ENCODE peak calls at places on chromosomes 4 and X, in eight cellular contexts. Z is lower lobe of right lung; J is Karpas-422; C is HCT116; T is thyroid gland; W is lung; B is CD8-positive, alpha-beta memory T cell; I is MG63. L is an unnamed sample.

GRCh38 chrX:134642394-134642793 is 15.9 kb downstream of the PLAC1 start:
- DNase-seq in J (no peak), W (no peak), I (no peak), C (no peak), T (no peak), Z (no peak), B (no peak), L (no peak)

GRCh38 chrX:109889289-109890006 is 113.5 kb upstream of the TMEM164 start:
- DNase-seq in J (peak; percentile 47), I (peak; percentile 15), T (no peak), B (no peak), W (no peak), C (no peak), Z (no peak), L (no peak)

GRCh38 chrX:153636716-153637115 is 10.3 kb upstream of the DUSP9 start:
- DNase-seq in C (no peak), I (no peak), W (no peak), J (no peak), B (no peak), T (no peak), Z (no peak), L (no peak)

GRCh38 chrX:40152173-40152705 is 54.5 kb upstream of the BCOR start:
- DNase-seq in B (peak; percentile 49), T (no peak), W (no peak), C (no peak), J (no peak), I (no peak), Z (peak; percentile 59), L (peak; percentile 75)

GRCh38 chr4:8055206-8055605 is 103.4 kb downstream of the ABLIM2 start:
- DNase-seq in J (no peak), C (no peak), I (no peak), Z (no peak), W (no peak), B (no peak), T (no peak), L (no peak)

GRCh38 chr4:26320159-26320452 is 708 bp upstream of the RBPJ start:
- DNase-seq in B (peak; percentile 61), C (no peak), Z (no peak), J (peak; percentile 85), W (no peak), I (no peak), T (no peak), L (no peak)

GRCh38 chr4:124111922-124112321 is 600.6 kb downstream of the ANKRD50 start:
- DNase-seq in C (peak; percentile 59), I (no peak), J (peak; percentile 63), B (no peak), T (no peak), Z (no peak), W (no peak), L (no peak)

GRCh38 chrX:74343970-74344622 is 40.1 kb downstream of the ZCCHC13 start:
- DNase-seq in I (peak; percentile 82), T (peak; percentile 57), C (peak; percentile 77), W (peak; percentile 71), B (peak; percentile 42), J (peak; percentile 88), Z (no peak), L (no peak)

GRCh38 chr4:133624744-133625143 is 475.6 kb downstream of the PCDH10 start:
- DNase-seq in Z (no peak), T (peak; percentile 3), I (no peak), B (no peak), J (no peak), C (no peak), W (no peak), L (no peak)

GRCh38 chr4:338759-339097 is 1.1 kb downstream of the ZNF141 start:
- DNase-seq in I (no peak), W (no peak), Z (no peak), B (no peak), C (no peak), T (no peak), J (no peak), L (no peak)

GRCh38 chr4:336893-337142 is 796 bp upstream of the ZNF141 start:
- DNase-seq in Z (no peak), I (no peak), T (peak; percentile 59), B (no peak), J (no peak), C (no peak), W (no peak), L (no peak)

GRCh38 chr4:336099-336892 is 1.3 kb upstream of the ZNF141 start:
- DNase-seq in W (no peak), B (peak; percentile 11), J (no peak), C (no peak), Z (peak; percentile 52), I (no peak), T (peak; percentile 52), L (peak; percentile 82)

GRCh38 chr4:337143-337931 is at the start of gene ZNF141:
- DNase-seq in J (peak; percentile 96), I (peak; percentile 80), W (peak; percentile 97), B (peak; percentile 93), T (peak; percentile 98), C (no peak), Z (peak; percentile 95), L (peak; percentile 98)

DNA sequence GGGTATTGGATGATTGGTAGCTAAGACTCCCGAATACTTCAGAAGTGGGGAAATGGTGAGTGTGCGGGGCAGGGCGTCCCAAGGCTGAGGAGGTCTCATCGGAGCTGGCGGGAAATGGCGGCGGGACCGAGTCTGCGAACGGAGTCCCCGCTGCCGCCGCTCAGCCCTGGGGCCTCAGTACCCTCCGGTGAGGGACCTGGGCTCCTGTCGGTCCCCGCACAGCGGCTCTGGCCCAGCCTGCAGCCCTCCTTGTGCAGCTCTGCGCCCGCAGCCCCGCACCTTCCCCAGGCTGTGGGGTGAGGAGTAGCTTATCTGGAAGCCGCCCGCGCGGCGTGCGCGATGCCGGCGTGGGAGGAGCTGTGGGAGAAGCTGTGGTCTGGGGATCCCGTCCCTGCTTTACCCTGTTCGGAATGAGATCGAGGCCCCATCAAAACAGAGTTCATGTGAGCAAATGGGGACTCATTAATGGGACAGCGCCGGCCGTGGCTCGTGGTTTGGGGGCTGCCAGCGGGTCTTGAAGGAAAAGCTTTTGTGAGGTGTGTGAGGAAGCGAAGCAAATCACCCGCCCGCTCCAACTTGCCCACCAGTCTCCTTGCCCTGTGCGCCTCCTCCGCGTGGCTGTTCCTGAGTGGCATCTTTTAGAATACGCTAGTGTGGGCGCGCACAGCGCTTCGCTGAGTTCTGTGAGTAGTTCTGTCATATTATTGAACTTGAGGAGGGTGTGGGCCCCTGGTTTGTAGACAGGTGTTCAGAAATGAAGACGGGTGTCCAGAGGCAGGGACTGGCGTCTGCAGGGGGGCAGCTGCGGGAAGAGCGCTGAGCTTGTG is 531 bp downstream of the ZNF141 start:
- DNase-seq in T (peak; percentile 43), C (no peak), Z (peak; percentile 74), W (peak; percentile 49), B (no peak), I (peak; percentile 9), J (peak; percentile 58), L (peak; percentile 86)
- H3K9me3 ChIP-seq in T (no peaks in the 10 kb centered on the region), C (peaks cover 7% of the 10 kb centered on the region), Z (peaks cover 32% of the 10 kb centered on the region), W (peaks cover 1% of the 10 kb centered on the region), B (peaks cover 32% of the 10 kb centered on the region), I (no peaks in the 10 kb centered on the region), J (peaks cover 37% of the 10 kb centered on the region), L (no peaks in the 10 kb centered on the region)

DNA sequence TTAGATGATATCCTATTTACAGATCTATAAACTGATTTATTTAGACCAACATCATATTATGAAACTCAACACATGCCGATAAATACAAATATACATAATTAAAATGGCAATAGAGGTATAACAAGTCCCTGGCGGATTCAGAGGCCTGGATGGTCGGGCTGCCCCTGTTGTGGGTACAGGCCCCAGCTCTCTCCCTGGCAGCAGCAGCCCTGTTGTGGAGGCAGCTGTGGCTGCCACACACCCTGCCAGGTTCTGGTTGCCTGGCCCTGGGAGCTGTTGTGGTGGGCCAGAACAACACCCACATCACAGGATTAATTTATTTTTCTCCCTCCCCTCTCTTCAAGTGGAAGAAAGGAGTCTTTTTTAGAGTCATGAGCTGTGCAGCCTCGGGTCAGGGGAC is 12.1 kb upstream of the TCEAL2 start:
- DNase-seq in J (no peak), C (no peak), W (no peak), B (no peak), I (no peak), Z (no peak), T (no peak), L (no peak)
- H3K9me3 ChIP-seq in J (no peaks in the 10 kb centered on the region), C (no peaks in the 10 kb centered on the region), W (peaks cover 7% of the 10 kb centered on the region), B (no peaks in the 10 kb centered on the region), I (no peaks in the 10 kb centered on the region), Z (no peaks in the 10 kb centered on the region), T (no peaks in the 10 kb centered on the region), L (no peaks in the 10 kb centered on the region)

DNA sequence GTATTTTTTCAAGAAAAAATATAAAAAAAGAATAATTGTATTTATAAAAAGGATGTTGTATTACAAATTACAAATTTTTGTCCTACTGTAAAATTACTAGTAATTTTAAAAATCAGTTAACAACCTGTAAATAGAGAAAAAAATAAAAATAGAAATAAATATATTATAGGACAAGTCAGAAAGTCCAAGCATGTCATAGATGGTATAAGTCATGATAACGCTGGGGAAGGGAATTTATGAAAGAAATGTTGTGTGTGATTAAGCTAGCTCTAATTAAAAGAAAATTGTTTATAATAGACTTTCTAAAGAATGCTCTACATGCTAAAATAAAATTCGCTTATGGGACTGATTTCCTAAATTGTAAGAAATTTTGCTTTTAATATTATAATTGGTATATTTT is 2329.9 kb downstream of the ARAP2 start:
- DNase-seq in T (no peak), I (no peak), C (no peak), W (no peak), J (no peak), B (no peak), Z (no peak), L (no peak)
- H3K9me3 ChIP-seq in T (no peaks in the 10 kb centered on the region), I (no peaks in the 10 kb centered on the region), C (peaks cover 8% of the 10 kb centered on the region), W (no peaks in the 10 kb centered on the region), J (peaks cover 54% of the 10 kb centered on the region), B (no peaks in the 10 kb centered on the region), Z (no peaks in the 10 kb centered on the region), L (no peaks in the 10 kb centered on the region)

DNA sequence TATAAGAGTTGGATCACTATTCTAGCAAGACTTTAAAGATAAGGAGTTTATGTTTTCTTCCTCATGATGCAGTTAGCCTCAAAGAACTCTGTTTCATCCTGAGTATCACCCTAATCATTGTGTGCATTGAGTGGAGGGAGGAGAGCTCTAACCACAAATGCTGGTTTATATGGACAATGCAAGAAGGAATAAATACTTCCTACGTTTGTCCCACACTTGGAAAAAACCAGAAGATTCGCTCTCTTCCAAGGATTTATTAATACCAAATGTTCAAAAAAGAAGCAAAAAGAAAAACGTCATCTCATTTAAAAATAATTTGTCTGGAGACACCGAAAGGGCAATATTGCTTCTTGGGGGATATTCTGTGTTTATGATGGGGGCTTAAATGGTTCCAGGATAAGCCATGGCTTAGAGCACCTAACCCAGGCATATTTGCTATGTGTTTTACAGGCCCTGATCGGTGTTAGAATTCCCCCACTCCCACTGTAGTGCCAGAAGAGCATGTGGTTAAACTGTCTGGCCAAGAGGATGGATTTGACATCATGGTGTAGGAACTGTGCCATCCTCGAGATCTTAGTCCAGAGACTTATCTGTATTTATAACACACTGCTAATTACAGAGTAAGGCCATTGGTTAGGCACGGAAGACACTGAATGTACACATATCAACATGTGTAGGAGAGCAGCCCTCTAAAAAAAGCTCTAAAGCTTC is 227.2 kb downstream of the ANK2 start:
- DNase-seq in B (no peak), W (no peak), I (no peak), T (no peak), Z (no peak), C (no peak), J (no peak), L (no peak)
- H3K9me3 ChIP-seq in B (no peaks in the 10 kb centered on the region), W (no peaks in the 10 kb centered on the region), I (no peaks in the 10 kb centered on the region), T (no peaks in the 10 kb centered on the region), Z (no peaks in the 10 kb centered on the region), C (no peaks in the 10 kb centered on the region), J (no peaks in the 10 kb centered on the region), L (no peaks in the 10 kb centered on the region)

GRCh38 chr4:112771-113170 is 11.5 kb upstream of the ZNF718 start:
- DNase-seq in J (no peak), W (no peak), B (no peak), I (no peak), Z (no peak), T (no peak), C (no peak), L (no peak)
- H3K9me3 ChIP-seq in J (no peaks in the 10 kb centered on the region), W (peaks cover 47% of the 10 kb centered on the region), B (no peaks in the 10 kb centered on the region), I (no peaks in the 10 kb centered on the region), Z (peaks cover under 1% of the 10 kb centered on the region), T (no peaks in the 10 kb centered on the region), C (peaks cover 9% of the 10 kb centered on the region), L (no peaks in the 10 kb centered on the region)